ENCODE peak calls at places on chromosome 16, in eight cellular contexts. Q is H1, N is Karpas-422, H is gastrocnemius medialis, A is heart right ventricle, M is Peyer's patch, D is right cardiac atrium, Z is A673. T is an unnamed sample. For H3K4me1, the result is how much of the 10 kb centered on the place peaks cover.

GRCh38 chr16:49280022-49280741 is 1.5 kb downstream of the CBLN1 start:
- DNase-seq in Q (peak), N (no peak), H (no peak), A (no peak), M (no peak), D (peak), Z (peak), T (no peak)

GRCh38 chr16:54937673-54938350 is 7.1 kb downstream of the IRX5 start:
- DNase-seq in Q (peak), N (no peak), H (no peak), A (no peak), M (no peak), D (peak), Z (no peak), T (no peak)

GRCh38 chr16:46732561-46732960 is 15.6 kb downstream of the MYLK3 start:
- DNase-seq in Q (no peak), N (no peak), H (no peak), A (no peak), M (no peak), D (no peak), Z (no peak), T (no peak)

GRCh38 chr16:72474511-72475123 is 302.7 kb upstream of the PMFBP1 start:
- DNase-seq in Q (no peak), N (no peak), H (no peak), A (no peak), M (no peak), D (no peak), Z (no peak), T (no peak)

GRCh38 chr16:74723224-74723623 is 22.6 kb upstream of the MLKL start:
- DNase-seq in Q (no peak), N (no peak), H (no peak), A (no peak), M (no peak), D (no peak), Z (no peak), T (peak)

GRCh38 chr16:50244140-50244503 is 22.2 kb upstream of the ADCY7 start:
- DNase-seq in Q (no peak), N (no peak), H (no peak), A (no peak), M (no peak), D (no peak), Z (no peak), T (no peak)

GRCh38 chr16:85207357-85207921 is 95.2 kb upstream of the CIBAR2 start:
- DNase-seq in Q (no peak), N (no peak), H (no peak), A (no peak), M (no peak), D (peak), Z (no peak), T (peak)

GRCh38 chr16:5581963-5582362 is 484.4 kb upstream of the EEF2KMT start:
- DNase-seq in Q (no peak), N (peak), H (no peak), A (no peak), M (no peak), D (no peak), Z (peak), T (no peak)

GRCh38 chr16:53561101-53561888 is 58.3 kb upstream of the AKTIP start:
- DNase-seq in Q (no peak), N (no peak), H (no peak), A (no peak), M (no peak), D (no peak), Z (no peak), T (no peak)

GRCh38 chr16:65285128-65286120 is 163.6 kb upstream of the CDH11 start:
- DNase-seq in Q (no peak), N (no peak), H (no peak), A (peak), M (no peak), D (no peak), Z (no peak), T (no peak)

GRCh38 chr16:64449511-64449910 is 672.4 kb downstream of the CDH11 start:
- DNase-seq in Q (no peak), N (no peak), H (no peak), A (no peak), M (no peak), D (no peak), Z (no peak), T (no peak)

GRCh38 chr16:66746682-66747081 is 4.7 kb downstream of the DYNC1LI2 start:
- DNase-seq in Q (no peak), N (no peak), H (no peak), A (no peak), M (no peak), D (no peak), Z (no peak), T (no peak)

GRCh38 chr16:49483251-49483650 is 109.6 kb downstream of the C16orf78 start:
- DNase-seq in Q (no peak), N (no peak), H (no peak), A (no peak), M (peak), D (no peak), Z (no peak), T (peak)

GRCh38 chr16:49539758-49540157 is 166.2 kb downstream of the C16orf78 start:
- DNase-seq in Q (no peak), N (no peak), H (no peak), A (no peak), M (no peak), D (no peak), Z (no peak), T (peak)

DNA sequence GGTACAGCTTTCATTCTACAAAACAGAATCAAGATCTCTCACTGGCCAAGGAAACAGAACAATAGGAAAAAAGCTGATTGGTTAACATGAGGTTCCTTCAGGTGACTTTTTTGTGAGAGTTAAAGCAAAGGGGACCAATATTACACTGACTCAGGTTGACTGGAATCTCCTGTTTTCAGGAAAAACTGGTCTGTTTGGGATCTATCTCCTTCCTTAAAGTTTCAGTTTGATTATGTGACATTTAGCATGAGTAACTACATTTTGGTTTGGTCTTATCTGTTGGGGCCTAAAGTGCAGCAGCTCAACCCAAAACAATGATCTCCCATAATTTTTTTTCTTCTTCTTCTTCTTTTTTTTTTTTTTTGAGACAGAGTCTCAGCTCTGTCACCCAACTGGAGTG is 9.7 kb downstream of the NUPR1 start:
- DNase-seq in Q (no peak), N (no peak), H (no peak), A (no peak), M (no peak), D (no peak), Z (no peak), T (no peak)
- H3K4me1 ChIP-seq in Q (under half), N (under half), H (under half), A (under half), M (under half), D (under half), Z (under half), T (under half)

GRCh38 chr16:2874032-2874431 is 9.0 kb upstream of the FLYWCH2 start:
- DNase-seq in Q (no peak), N (no peak), H (no peak), A (no peak), M (no peak), D (no peak), Z (no peak), T (no peak)
- H3K4me1 ChIP-seq in Q (under half), N (under half), H (under half), A (under half), M (under half), D (under half), Z (under half), T (under half)

GRCh38 chr16:16021020-16021419 is 71.6 kb downstream of the ABCC1 start:
- DNase-seq in Q (no peak), N (peak), H (no peak), A (no peak), M (no peak), D (no peak), Z (no peak), T (no peak)

GRCh38 chr16:16020291-16020690 is 70.9 kb downstream of the ABCC1 start:
- DNase-seq in Q (no peak), N (no peak), H (no peak), A (no peak), M (no peak), D (no peak), Z (no peak), T (no peak)

GRCh38 chr16:16021988-16022682 is 72.7 kb downstream of the ABCC1 start:
- DNase-seq in Q (no peak), N (no peak), H (peak), A (peak), M (peak), D (peak), Z (peak), T (peak)

GRCh38 chr16:16021646-16021987 is 72.2 kb downstream of the ABCC1 start:
- DNase-seq in Q (no peak), N (no peak), H (no peak), A (no peak), M (no peak), D (no peak), Z (no peak), T (no peak)

GRCh38 chr16:16022683-16023064 is 73.3 kb downstream of the ABCC1 start:
- DNase-seq in Q (no peak), N (no peak), H (no peak), A (no peak), M (no peak), D (no peak), Z (no peak), T (no peak)
- H3K4me1 ChIP-seq in Q (under half), N (under half), H (under half), A (under half), M (under half), D (under half), Z (under half), T (under half)

GRCh38 chr16:89319628-89319882 is 102.1 kb downstream of the ZNF778 start:
- DNase-seq in Q (no peak), N (no peak), H (no peak), A (no peak), M (no peak), D (peak), Z (no peak), T (no peak)
- H3K4me1 ChIP-seq in Q (half or more), N (under half), H (half or more), A (half or more), M (half or more), D (under half), Z (half or more), T (half or more)

GRCh38 chr16:89054261-89054661 is 39.4 kb upstream of the ACSF3 start:
- DNase-seq in Q (no peak), N (peak), H (no peak), A (no peak), M (no peak), D (peak), Z (no peak), T (no peak)

GRCh38 chr16:89056592-89056991 is 37.1 kb upstream of the ACSF3 start:
- DNase-seq in Q (no peak), N (no peak), H (no peak), A (no peak), M (no peak), D (no peak), Z (no peak), T (no peak)

GRCh38 chr16:89054714-89055113 is 38.9 kb upstream of the ACSF3 start:
- DNase-seq in Q (no peak), N (no peak), H (no peak), A (no peak), M (no peak), D (no peak), Z (no peak), T (no peak)

GRCh38 chr16:89055894-89056555 is 37.6 kb upstream of the ACSF3 start:
- DNase-seq in Q (no peak), N (no peak), H (no peak), A (no peak), M (no peak), D (no peak), Z (no peak), T (no peak)

DNA sequence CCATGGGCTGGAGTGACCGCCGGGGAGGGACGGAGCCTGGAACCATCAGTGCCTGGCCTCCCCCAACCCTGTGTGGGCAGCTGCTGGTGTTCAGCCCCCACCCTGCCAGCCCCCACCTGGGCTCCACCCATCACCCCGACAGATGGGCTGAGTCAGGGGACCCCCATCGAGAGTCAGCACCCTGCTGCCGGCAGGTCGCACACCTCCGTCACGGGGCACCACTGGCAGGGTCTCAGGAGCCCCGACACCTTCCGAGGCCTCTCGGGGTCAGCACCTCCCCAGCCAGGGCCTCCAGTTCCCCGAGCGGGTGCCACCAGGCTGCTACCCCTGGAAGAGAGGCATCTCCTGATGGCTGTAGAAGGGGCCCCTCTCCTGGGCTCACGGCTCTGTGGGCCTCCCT is 38.3 kb upstream of the ACSF3 start:
- DNase-seq in Q (no peak), N (no peak), H (no peak), A (no peak), M (no peak), D (no peak), Z (no peak), T (no peak)
- H3K4me1 ChIP-seq in Q (under half), N (under half), H (under half), A (under half), M (under half), D (under half), Z (under half), T (under half)

DNA sequence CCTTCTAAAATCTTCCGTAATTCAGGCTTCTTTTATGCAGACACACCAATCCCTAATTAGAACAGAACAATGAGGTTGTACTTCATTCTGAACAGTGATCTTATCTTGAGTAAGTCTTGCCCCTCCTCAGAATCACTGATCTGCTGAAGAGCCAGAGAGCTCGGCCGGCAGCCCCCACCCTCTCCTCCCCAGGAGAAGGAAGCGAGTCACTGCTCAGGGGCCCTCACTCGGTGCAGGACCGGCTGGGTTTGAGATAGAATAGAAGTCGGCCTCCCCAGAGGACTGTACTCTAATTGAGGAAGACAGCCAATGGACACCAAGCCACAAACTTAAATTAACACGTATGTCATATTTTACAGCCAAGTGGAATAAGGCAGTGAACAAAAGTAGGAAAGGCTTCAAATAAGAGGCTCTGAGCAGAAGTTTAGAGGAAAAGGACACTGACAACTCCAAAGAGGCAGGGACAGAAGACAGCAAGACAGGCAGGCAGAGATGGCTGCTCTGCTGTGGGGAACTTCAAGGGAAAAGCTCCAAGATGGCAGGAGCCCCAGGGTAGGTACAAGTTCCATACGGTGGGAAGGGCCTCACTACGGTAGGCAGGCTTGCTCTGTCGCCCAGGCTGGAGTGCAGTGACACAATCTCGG is 18.6 kb downstream of the CREBBP start:
- DNase-seq in Q (no peak), N (peak), H (no peak), A (no peak), M (no peak), D (peak), Z (peak), T (peak)
- H3K4me1 ChIP-seq in Q (under half), N (half or more), H (half or more), A (half or more), M (half or more), D (under half), Z (half or more), T (half or more)

GRCh38 chr16:79092846-79093245 is 507.7 kb downstream of the MAF start:
- DNase-seq in Q (no peak), N (no peak), H (no peak), A (no peak), M (no peak), D (no peak), Z (no peak), T (no peak)
- H3K4me1 ChIP-seq in Q (under half), N (under half), H (under half), A (under half), M (under half), D (under half), Z (under half), T (under half)

GRCh38 chr16:79535130-79535529 is 65.4 kb downstream of the MAF start:
- DNase-seq in Q (no peak), N (no peak), H (no peak), A (no peak), M (no peak), D (no peak), Z (no peak), T (no peak)
- H3K4me1 ChIP-seq in Q (under half), N (under half), H (under half), A (under half), M (under half), D (under half), Z (under half), T (under half)

T was measured in spleen.